ENCODE peak calls at places on chromosomes 5 and 9, in six cellular contexts. E is HCT116, B is A549, J is HepG2, U is H1, Y is K562. R is an unnamed sample.

GRCh38 chr5:106415541-106415940 is 1255.2 kb downstream of the EFNA5 start:
- DNase-seq in E (no peak), B (no peak), J (no peak), U (no peak), Y (no peak), R (no peak)

GRCh38 chr5:179869641-179870402 is 11.2 kb upstream of the MRNIP start:
- DNase-seq in E (no peak), B (no peak), J (no peak), U (no peak), Y (no peak), R (no peak)

GRCh38 chr5:33850100-33850594 is 41.6 kb downstream of the ADAMTS12 start:
- DNase-seq in E (no peak), B (no peak), J (peak; percentile 3), U (no peak), Y (no peak), R (no peak)

GRCh38 chr5:84088996-84089395 is 295.7 kb downstream of the EDIL3 start:
- DNase-seq in E (peak; percentile 31), B (no peak), J (peak; percentile 18), U (no peak), Y (no peak), R (no peak)

GRCh38 chr5:114305402-114306207 is 56.3 kb upstream of the KCNN2 start:
- DNase-seq in E (no peak), B (no peak), J (peak; percentile 1), U (peak; percentile 50), Y (no peak), R (no peak)

GRCh38 chr9:83219154-83219923 is 156.4 kb upstream of the RASEF start:
- DNase-seq in E (peak; percentile 47), B (peak; percentile 81), J (peak; percentile 77), U (peak; percentile 93), Y (no peak), R (peak; percentile 87)

GRCh38 chr5:16943846-16944675 is 8.0 kb upstream of the MYO10 start:
- DNase-seq in E (no peak), B (no peak), J (no peak), U (no peak), Y (no peak), R (no peak)

GRCh38 chr9:132946624-132947295 is 2.3 kb upstream of the TSC1 start:
- DNase-seq in E (no peak), B (no peak), J (peak; percentile 40), U (no peak), Y (no peak), R (no peak)

GRCh38 chr9:18585996-18586395 is 112.0 kb downstream of the ADAMTSL1 start:
- DNase-seq in E (no peak), B (no peak), J (no peak), U (no peak), Y (no peak), R (no peak)

GRCh38 chr5:80884851-80885697 is 75.1 kb upstream of the RASGRF2 start:
- DNase-seq in E (no peak), B (no peak), J (no peak), U (no peak), Y (no peak), R (no peak)

GRCh38 chr5:161305601-161306000 is 240.9 kb downstream of the GABRB2 start:
- DNase-seq in E (no peak), B (no peak), J (no peak), U (no peak), Y (no peak), R (no peak)

GRCh38 chr5:113489299-113489698 is 1.0 kb upstream of the MCC start:
- DNase-seq in E (peak; percentile 89), B (peak; percentile 21), J (peak; percentile 57), U (no peak), Y (no peak), R (no peak)

GRCh38 chr5:73792687-73793320 is 166.8 kb downstream of the ARHGEF28 start:
- DNase-seq in E (peak; percentile 43), B (peak; percentile 43), J (peak; percentile 74), U (peak; percentile 86), Y (peak; percentile 65), R (peak; percentile 83)

GRCh38 chr5:37740331-37741066 is 99.3 kb downstream of the GDNF start:
- DNase-seq in E (no peak), B (no peak), J (no peak), U (no peak), Y (no peak), R (no peak)

GRCh38 chr5:172110921-172111873 is 76.8 kb downstream of the STK10 start:
- DNase-seq in E (no peak), B (no peak), J (no peak), U (no peak), Y (peak; percentile 40), R (no peak)

DNA sequence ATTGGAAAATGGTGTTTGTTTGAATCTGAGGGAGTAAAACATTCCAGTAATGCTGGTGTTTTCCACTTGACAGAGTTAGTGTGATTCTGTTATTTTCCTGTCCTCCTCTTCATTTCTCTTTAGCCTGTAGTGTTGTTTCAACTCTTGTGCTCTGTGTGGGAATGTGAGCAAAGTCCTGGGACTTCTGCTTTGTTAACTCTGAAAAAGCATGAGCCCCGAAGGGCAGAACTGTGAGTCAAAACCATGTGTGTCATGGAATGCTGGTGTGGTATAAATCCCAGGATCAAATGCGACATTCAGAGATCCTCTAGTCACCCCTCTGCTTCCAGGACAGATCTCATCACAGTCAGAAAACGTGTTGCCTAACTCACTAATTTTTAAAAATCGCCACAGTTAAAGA is 8.9 kb downstream of the F2R start:
- DNase-seq in E (no peak), B (peak; percentile 35), J (peak; percentile 46), U (no peak), Y (no peak), R (no peak)
- TF ChIP-seq MAX in E (no peak), B (no peak), J (no peak), U (no peak), Y (no peak), R (no peak)

DNA sequence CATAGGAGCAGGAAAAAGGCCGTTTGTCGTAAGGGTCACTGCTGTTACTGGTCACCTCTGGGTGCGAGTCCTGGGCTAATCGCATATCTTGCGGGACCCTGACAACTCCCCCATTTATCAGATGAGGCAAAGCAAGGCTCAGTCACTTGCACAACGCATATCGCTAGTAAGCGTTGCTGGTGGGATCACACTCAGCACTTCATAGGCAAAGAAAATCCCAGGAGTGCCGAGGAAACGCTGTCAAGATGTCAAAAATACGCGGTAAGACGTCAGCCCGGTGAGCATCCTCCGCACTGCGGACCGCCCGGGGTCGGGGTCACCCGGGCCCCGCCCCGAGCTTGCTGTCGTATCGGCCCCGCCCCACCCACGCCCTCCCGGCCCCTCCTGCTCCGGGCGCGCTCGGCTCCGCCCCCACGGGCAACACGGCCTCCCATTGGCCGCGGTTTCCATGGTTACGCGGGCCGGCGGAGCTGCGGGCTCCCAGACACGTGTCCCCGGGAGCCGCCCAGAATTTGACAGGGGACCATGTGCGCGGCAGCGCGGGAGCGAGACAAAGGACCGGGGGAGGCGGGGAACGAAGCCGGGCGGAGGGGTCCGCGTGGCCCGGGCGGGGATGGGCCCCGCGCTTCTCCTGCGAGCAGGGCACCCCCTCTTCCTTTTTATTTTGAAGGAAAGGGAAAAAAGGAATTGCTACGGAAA is 80.2 kb upstream of the IER5L start:
- DNase-seq in E (peak; percentile 77), B (peak; percentile 98), J (peak; percentile 61), U (peak; percentile 96), Y (peak; percentile 100), R (peak; percentile 98)
- TF ChIP-seq MAX in E (peak; percentile 99), B (peak; percentile 100), J (peak; percentile 89), U (peak; percentile 100), Y (peak; percentile 99), R (peak; percentile 99)

GRCh38 chr9:122096620-122097415 is 3.7 kb upstream of the TTLL11 start:
- DNase-seq in E (no peak), B (no peak), J (no peak), U (no peak), Y (no peak), R (no peak)

GRCh38 chr9:122099271-122099869 is 6.3 kb upstream of the TTLL11 start:
- DNase-seq in E (peak; percentile 53), B (peak; percentile 71), J (peak; percentile 60), U (peak; percentile 92), Y (peak; percentile 77), R (peak; percentile 86)

GRCh38 chr9:122095010-122095767 is 2.1 kb upstream of the TTLL11 start:
- DNase-seq in E (peak; percentile 66), B (peak; percentile 52), J (peak; percentile 48), U (peak; percentile 74), Y (peak; percentile 45), R (peak; percentile 63)

GRCh38 chr9:122100756-122101155 is 7.6 kb upstream of the TTLL11 start:
- DNase-seq in E (no peak), B (no peak), J (no peak), U (no peak), Y (no peak), R (no peak)

GRCh38 chr9:122097679-122098315 is 4.7 kb upstream of the TTLL11 start:
- DNase-seq in E (no peak), B (no peak), J (no peak), U (no peak), Y (no peak), R (no peak)
- TF ChIP-seq MAX in E (no peak), B (no peak), J (no peak), U (no peak), Y (no peak), R (no peak)

DNA sequence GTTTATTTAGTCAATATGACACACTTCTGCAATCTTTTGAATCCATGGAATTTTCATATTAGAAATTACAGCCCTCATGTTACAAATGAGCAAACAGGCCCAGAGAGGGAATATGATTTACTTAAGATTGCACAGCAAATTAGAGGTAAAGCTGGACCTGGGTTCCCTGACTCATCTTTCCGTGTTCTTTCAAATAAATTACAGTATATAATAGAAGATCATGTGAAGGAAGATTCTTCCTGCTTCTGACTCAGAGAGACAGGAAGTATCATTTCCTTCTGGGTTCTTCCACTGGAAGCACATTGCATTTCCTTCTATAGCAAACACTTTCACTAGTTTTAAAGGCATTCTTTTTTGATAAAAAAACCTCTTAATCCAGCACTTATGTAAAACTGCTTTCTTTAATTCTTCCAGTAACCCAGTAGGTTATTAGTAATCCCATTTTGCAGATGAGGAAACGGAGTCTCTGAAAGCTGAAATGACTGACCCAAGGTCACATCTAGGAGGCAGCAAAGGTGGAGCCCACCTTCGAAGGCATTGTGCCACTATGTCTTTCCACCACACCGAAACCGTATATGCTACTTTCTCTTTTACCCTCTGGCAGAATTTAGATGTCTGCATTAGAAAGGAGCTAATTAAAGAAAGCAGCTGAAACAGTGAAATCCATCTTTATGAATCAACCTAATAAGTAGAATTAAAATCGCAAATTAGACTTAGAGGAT is 566.7 kb upstream of the KLF4 start:
- DNase-seq in E (no peak), B (no peak), J (no peak), U (no peak), Y (no peak), R (no peak)
- TF ChIP-seq MAX in E (no peak), B (peak; percentile 11), J (no peak), U (no peak), Y (no peak), R (no peak)

DNA sequence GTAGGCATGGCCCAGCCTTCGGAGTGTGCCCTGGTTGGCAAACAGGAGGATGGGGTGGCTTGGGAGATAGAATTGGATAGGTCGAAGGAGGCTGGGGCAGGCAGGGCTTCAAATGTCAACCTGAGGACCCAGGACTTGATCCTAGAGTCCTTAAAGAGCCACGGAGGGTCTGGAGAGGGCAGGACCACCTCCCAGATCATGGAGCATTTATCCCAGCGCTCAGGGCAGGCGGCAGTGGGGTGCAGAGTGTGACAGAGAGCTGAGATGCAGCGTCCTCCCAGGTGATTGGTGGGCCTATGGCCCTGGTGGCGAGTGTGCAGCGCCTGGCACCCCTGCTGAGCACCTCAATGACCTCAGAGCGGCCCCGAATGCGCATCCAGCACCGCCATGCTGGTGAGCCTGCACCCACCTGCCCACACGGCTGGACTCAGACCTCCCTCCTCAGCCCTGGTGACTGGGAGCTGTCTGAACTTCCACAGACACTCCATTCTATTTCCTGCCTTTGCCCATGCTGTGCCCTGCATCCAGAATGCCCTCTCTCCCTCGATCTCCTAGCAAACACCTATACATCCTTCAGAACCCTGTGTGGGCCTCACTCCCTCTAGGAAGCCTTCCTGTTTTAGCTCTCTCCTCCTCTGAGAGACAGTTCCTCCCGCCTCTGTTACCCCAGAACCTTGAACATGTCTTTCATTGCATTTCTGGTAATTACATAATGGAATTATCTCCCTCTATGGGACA is 6.3 kb downstream of the ADGRD2 start:
- DNase-seq in E (no peak), B (no peak), J (no peak), U (no peak), Y (no peak), R (no peak)
- TF ChIP-seq MAX in E (no peak), B (no peak), J (no peak), U (no peak), Y (no peak), R (no peak)

R was measured in WTC11.